ENCODE peak calls at places on chromosomes 2 and 18, in ten cellular contexts. C is mammary epithelial cell, K is Peyer's patch, F is spleen, G is foreskin fibroblast, R is fibroblast of the aortic adventitia, N is body of pancreas, P is cardiac fibroblast, X is mucosa of descending colon, T is astrocyte of the spinal cord. B is an unnamed sample.
A peak's percentile ranks its signal among the peaks of the same experiment; 100 is the strongest.

GRCh38 chr18:45447364-45448265 is 167.7 kb upstream of the SLC14A2 start:
- DNase-seq in R (no peak), X (peak; percentile 21), N (no peak), C (no peak), G (no peak), P (no peak), K (no peak), T (no peak), F (no peak), B (no peak)

GRCh38 chr2:41930807-41931566 is 116.8 kb upstream of the PKDCC start:
- DNase-seq in R (no peak), C (peak; percentile 87), N (no peak), K (no peak), T (peak; percentile 84), X (no peak), F (no peak), P (peak; percentile 70), G (no peak), B (peak; percentile 21)

GRCh38 chr2:219384083-219384713 is 3.5 kb downstream of the DNPEP start:
- DNase-seq in F (no peak), K (no peak), T (no peak), N (no peak), X (no peak), G (no peak), P (no peak), C (no peak), R (no peak), B (no peak)

GRCh38 chr2:105888625-105889024 is 143.9 kb downstream of the NCK2 start:
- DNase-seq in N (no peak), F (no peak), C (no peak), P (no peak), G (no peak), T (no peak), R (no peak), K (no peak), X (peak; percentile 38), B (no peak)

GRCh38 chr2:65130440-65131175 is 702 bp upstream of the RAB1A start:
- DNase-seq in P (no peak), F (no peak), R (peak; percentile 63), K (no peak), X (no peak), N (no peak), C (no peak), T (no peak), G (no peak), B (no peak)

GRCh38 chr18:13452448-13452811 is 233.9 kb downstream of the LDLRAD4 start:
- DNase-seq in G (peak; percentile 12), T (peak; percentile 87), F (no peak), C (no peak), R (peak; percentile 65), N (no peak), P (peak; percentile 18), X (no peak), K (no peak), B (no peak)

GRCh38 chr2:53913721-53914120 is 54.0 kb upstream of the GPR75 start:
- DNase-seq in K (no peak), C (peak; percentile 4), G (peak; percentile 41), R (peak; percentile 32), F (no peak), N (no peak), T (peak; percentile 47), P (peak; percentile 67), X (no peak), B (peak; percentile 4)

GRCh38 chr2:128236491-128237035 is 82.1 kb downstream of the HS6ST1 start:
- DNase-seq in K (no peak), F (peak; percentile 70), N (no peak), T (peak; percentile 83), G (peak; percentile 37), P (peak; percentile 68), R (peak; percentile 88), C (peak; percentile 64), X (no peak), B (no peak)

GRCh38 chr2:46294185-46294836 is 2.9 kb upstream of the EPAS1 start:
- DNase-seq in F (no peak), K (no peak), C (no peak), R (no peak), G (no peak), P (no peak), X (peak; percentile 71), T (no peak), N (peak; percentile 66), B (no peak)

GRCh38 chr18:3060667-3061580 is 48.0 kb upstream of the LPIN2 start:
- DNase-seq in R (no peak), K (no peak), N (no peak), T (no peak), G (no peak), C (no peak), X (no peak), F (no peak), P (no peak), B (no peak)

GRCh38 chr2:75800456-75800855 is 89.7 kb upstream of the GCFC2 start:
- DNase-seq in P (no peak), F (no peak), X (no peak), G (no peak), N (no peak), C (no peak), K (no peak), R (no peak), T (no peak), B (peak; percentile 39)
- H3K4me3 ChIP-seq in P (no peak overlapping the region), F (no peak overlapping the region), X (no peak overlapping the region), G (no peak overlapping the region), N (no peak overlapping the region), C (no peak overlapping the region), K (no peak overlapping the region), R (no peak overlapping the region), T (no peak overlapping the region), B (peak overlapping the region; percentile 45)

GRCh38 chr2:241598487-241598886 is 38.5 kb downstream of the THAP4 start:
- DNase-seq in P (peak; percentile 22), G (no peak), X (no peak), N (peak; percentile 63), C (peak; percentile 11), T (no peak), K (no peak), R (no peak), F (no peak), B (no peak)
- TF ChIP-seq CTCF in P (no peak), G (no peak), X (no peak), N (no peak), C (peak; percentile 22), T (peak; percentile 34), K (peak; percentile 38), R (peak; percentile 13), F (peak; percentile 35), B (peak; percentile 21)

GRCh38 chr2:233426619-233427342 is 72.5 kb downstream of the DGKD start:
- DNase-seq in P (peak; percentile 49), K (no peak), X (no peak), N (no peak), G (peak; percentile 97), T (peak; percentile 81), F (no peak), C (peak; percentile 94), R (peak; percentile 63), B (no peak)

GRCh38 chr2:233423436-233423860 is 69.2 kb downstream of the DGKD start:
- DNase-seq in K (peak; percentile 50), F (no peak), R (no peak), P (no peak), T (no peak), G (no peak), X (no peak), C (no peak), N (no peak), B (no peak)

GRCh38 chr2:233422050-233422639 is 67.9 kb downstream of the DGKD start:
- DNase-seq in G (no peak), P (no peak), C (no peak), R (no peak), N (peak; percentile 72), K (peak; percentile 89), X (peak; percentile 90), F (peak; percentile 93), T (no peak), B (peak; percentile 70)

GRCh38 chr2:233422649-233423435 is 68.5 kb downstream of the DGKD start:
- DNase-seq in G (no peak), C (no peak), F (no peak), K (no peak), X (peak; percentile 56), P (no peak), T (no peak), R (no peak), N (no peak), B (no peak)

DNA sequence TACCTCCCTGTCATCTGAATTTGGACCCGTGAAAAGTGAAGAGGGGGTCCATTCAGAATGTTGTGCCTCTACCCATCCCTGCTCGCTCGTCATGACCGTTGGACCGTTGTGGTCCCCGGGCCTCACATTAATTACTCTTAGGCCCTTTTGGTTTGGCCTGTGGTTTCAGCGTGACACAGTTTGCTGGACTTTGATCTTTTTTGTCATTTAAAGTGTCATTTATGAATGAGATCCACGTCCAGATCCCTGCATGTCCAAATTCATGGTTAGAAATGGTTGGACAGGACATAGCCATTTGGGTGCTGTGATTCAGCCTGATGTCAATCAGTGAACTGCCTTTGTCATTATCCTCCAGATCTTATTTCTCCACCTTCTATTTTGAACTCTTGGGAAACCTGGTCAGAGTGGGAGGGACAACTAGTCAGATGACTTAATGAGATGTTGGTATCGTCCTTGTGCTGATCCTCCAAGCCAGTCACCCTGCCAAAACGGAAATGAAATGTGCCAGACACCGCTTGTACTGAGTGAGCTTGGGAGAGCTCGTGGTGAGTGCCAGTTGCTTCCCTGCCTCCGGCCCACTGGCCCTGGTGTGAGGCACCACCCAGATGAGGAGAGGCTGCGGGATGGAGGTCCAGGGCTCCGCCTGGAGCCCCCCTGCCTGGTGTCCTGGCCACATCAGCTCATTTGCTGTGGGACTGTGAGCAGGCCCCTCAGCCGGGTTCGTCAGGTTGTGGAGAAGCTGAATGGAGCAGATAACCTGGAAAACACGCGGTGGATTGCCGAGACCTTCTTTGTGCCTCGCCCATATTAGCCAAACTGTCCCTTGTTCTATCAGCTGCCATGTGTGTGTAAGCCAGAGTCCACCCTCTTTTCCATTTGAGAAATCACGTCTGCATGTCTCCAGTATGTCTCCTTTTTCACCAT is 70.0 kb downstream of the DGKD start:
- DNase-seq in N (no peak), P (peak; percentile 48), X (peak; percentile 77), C (peak; percentile 83), K (peak; percentile 73), F (no peak), R (peak; percentile 32), T (no peak), G (no peak), B (no peak)
- H3K4me3 ChIP-seq in N (no peak overlapping the region), P (no peak overlapping the region), X (no peak overlapping the region), C (no peak overlapping the region), K (no peak overlapping the region), F (no peak overlapping the region), R (no peak overlapping the region), T (no peak overlapping the region), G (no peak overlapping the region), B (no peak overlapping the region)

DNA sequence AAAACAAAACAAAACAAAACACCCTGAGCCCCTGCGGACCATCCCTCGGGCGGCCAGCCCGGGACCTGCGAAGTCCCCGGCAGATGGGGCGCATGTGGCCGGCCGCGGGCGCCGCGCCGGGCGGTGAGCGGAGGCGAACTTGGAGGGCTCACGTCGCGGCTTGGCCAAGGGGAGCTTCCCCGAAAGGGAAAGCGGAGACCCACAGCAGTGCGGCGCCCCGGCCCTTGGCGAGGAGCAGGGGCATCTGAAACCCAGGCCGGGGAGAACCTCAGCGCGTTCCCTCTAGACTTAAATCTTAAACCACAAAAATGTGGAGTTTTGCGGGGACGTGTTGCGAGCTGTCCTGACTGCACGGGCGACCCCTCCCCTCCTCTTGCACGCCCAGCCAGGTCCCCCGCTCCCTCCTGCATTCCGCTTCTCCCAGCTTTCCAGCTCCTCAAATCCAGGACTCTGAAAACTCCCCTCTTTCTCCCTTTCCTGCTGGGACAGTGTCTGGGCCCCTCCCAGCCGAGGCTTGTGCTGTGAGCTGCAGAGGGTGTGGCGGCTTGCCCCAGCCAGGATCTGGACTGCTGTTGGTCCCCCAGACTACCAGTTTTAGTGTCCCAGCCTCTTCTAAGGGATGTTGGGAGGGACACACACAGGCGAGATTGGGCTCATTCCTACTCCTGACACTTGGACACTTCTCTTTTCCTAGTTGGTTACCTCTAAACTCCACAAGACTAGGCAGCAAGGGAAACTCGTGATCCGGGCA is 1.3 kb downstream of the FMNL2 start:
- DNase-seq in C (peak; percentile 62), T (peak; percentile 55), X (peak; percentile 75), N (peak; percentile 63), G (no peak), R (peak; percentile 60), F (peak; percentile 83), K (peak; percentile 66), P (peak; percentile 55), B (peak; percentile 69)
- TF ChIP-seq CTCF in C (no peak), T (no peak), X (no peak), N (no peak), G (no peak), R (no peak), F (no peak), K (no peak), P (no peak), B (no peak)

B was measured in GM06990.